ENCODE peak calls at places on chromosomes 5 and 9, in nine cellular contexts. One of them, this sample, is unnamed.

GRCh38 chr9:129414377-129415021 is 206.4 kb downstream of the C9orf50 start:
- DNase-seq in H9: no peak
- DNase-seq in endothelial cell of umbilical vein: no peak
- DNase-seq in fibroblast of lung: peak; percentile 41
- DNase-seq in OCI-LY7: peak; percentile 23
- DNase-seq in SK-N-SH: no peak
- DNase-seq in GM23338: peak; percentile 40
- DNase-seq in A549: peak; percentile 50
- DNase-seq in IMR-90: peak; percentile 63
- DNase-seq in this sample: peak; percentile 89

GRCh38 chr5:55064523-55064922 is 37.9 kb upstream of the GZMA start:
- DNase-seq in H9: no peak
- DNase-seq in SK-N-SH: no peak
- DNase-seq in GM23338: no peak
- DNase-seq in A549: no peak
- DNase-seq in fibroblast of lung: no peak
- DNase-seq in IMR-90: no peak
- DNase-seq in endothelial cell of umbilical vein: no peak
- DNase-seq in OCI-LY7: no peak
- DNase-seq in this sample: no peak

GRCh38 chr5:73816656-73817420 is 190.8 kb downstream of the ARHGEF28 start:
- DNase-seq in SK-N-SH: no peak
- DNase-seq in GM23338: no peak
- DNase-seq in fibroblast of lung: peak; percentile 85
- DNase-seq in A549: no peak
- DNase-seq in IMR-90: peak; percentile 92
- DNase-seq in H9: no peak
- DNase-seq in OCI-LY7: no peak
- DNase-seq in endothelial cell of umbilical vein: no peak
- DNase-seq in this sample: peak; percentile 31

GRCh38 chr9:98908897-98909634 is 34.6 kb upstream of the COL15A1 start:
- DNase-seq in IMR-90: peak; percentile 91
- DNase-seq in H9: no peak
- DNase-seq in SK-N-SH: no peak
- DNase-seq in A549: no peak
- DNase-seq in GM23338: no peak
- DNase-seq in endothelial cell of umbilical vein: no peak
- DNase-seq in OCI-LY7: no peak
- DNase-seq in fibroblast of lung: peak; percentile 76
- DNase-seq in this sample: peak; percentile 90

GRCh38 chr5:59241564-59241963 is 652.0 kb downstream of the PDE4D start:
- DNase-seq in A549: no peak
- DNase-seq in H9: no peak
- DNase-seq in fibroblast of lung: no peak
- DNase-seq in IMR-90: no peak
- DNase-seq in OCI-LY7: no peak
- DNase-seq in endothelial cell of umbilical vein: no peak
- DNase-seq in SK-N-SH: no peak
- DNase-seq in GM23338: no peak
- DNase-seq in this sample: no peak

GRCh38 chr5:142984016-142984415 is 213.8 kb downstream of the ARHGAP26 start:
- DNase-seq in A549: no peak
- DNase-seq in IMR-90: peak; percentile 78
- DNase-seq in SK-N-SH: no peak
- DNase-seq in endothelial cell of umbilical vein: no peak
- DNase-seq in GM23338: no peak
- DNase-seq in OCI-LY7: no peak
- DNase-seq in H9: no peak
- DNase-seq in fibroblast of lung: peak; percentile 74
- DNase-seq in this sample: no peak

GRCh38 chr9:75069171-75069570 is 18.8 kb downstream of the NMRK1 start:
- DNase-seq in OCI-LY7: no peak
- DNase-seq in endothelial cell of umbilical vein: no peak
- DNase-seq in fibroblast of lung: no peak
- DNase-seq in GM23338: no peak
- DNase-seq in H9: no peak
- DNase-seq in SK-N-SH: no peak
- DNase-seq in A549: no peak
- DNase-seq in IMR-90: no peak
- DNase-seq in this sample: no peak

GRCh38 chr5:134370306-134370870 is 981 bp upstream of the UBE2B start:
- DNase-seq in GM23338: no peak
- DNase-seq in SK-N-SH: no peak
- DNase-seq in IMR-90: no peak
- DNase-seq in A549: no peak
- DNase-seq in fibroblast of lung: no peak
- DNase-seq in OCI-LY7: no peak
- DNase-seq in H9: no peak
- DNase-seq in endothelial cell of umbilical vein: no peak
- DNase-seq in this sample: no peak

GRCh38 chr5:162324356-162324755 is 256.8 kb downstream of the GABRG2 start:
- DNase-seq in A549: no peak
- DNase-seq in OCI-LY7: no peak
- DNase-seq in H9: no peak
- DNase-seq in GM23338: no peak
- DNase-seq in fibroblast of lung: no peak
- DNase-seq in SK-N-SH: no peak
- DNase-seq in endothelial cell of umbilical vein: no peak
- DNase-seq in IMR-90: no peak
- DNase-seq in this sample: no peak

GRCh38 chr5:106755789-106756188 is 914.9 kb downstream of the EFNA5 start:
- DNase-seq in OCI-LY7: no peak
- DNase-seq in H9: no peak
- DNase-seq in A549: no peak
- DNase-seq in IMR-90: no peak
- DNase-seq in SK-N-SH: no peak
- DNase-seq in endothelial cell of umbilical vein: no peak
- DNase-seq in fibroblast of lung: no peak
- DNase-seq in GM23338: no peak
- DNase-seq in this sample: no peak

GRCh38 chr5:111439473-111440075 is 72.8 kb downstream of the STARD4 start:
- DNase-seq in endothelial cell of umbilical vein: no peak
- DNase-seq in fibroblast of lung: peak; percentile 81
- DNase-seq in SK-N-SH: no peak
- DNase-seq in IMR-90: peak; percentile 65
- DNase-seq in H9: no peak
- DNase-seq in GM23338: no peak
- DNase-seq in A549: no peak
- DNase-seq in OCI-LY7: no peak
- DNase-seq in this sample: no peak

DNA sequence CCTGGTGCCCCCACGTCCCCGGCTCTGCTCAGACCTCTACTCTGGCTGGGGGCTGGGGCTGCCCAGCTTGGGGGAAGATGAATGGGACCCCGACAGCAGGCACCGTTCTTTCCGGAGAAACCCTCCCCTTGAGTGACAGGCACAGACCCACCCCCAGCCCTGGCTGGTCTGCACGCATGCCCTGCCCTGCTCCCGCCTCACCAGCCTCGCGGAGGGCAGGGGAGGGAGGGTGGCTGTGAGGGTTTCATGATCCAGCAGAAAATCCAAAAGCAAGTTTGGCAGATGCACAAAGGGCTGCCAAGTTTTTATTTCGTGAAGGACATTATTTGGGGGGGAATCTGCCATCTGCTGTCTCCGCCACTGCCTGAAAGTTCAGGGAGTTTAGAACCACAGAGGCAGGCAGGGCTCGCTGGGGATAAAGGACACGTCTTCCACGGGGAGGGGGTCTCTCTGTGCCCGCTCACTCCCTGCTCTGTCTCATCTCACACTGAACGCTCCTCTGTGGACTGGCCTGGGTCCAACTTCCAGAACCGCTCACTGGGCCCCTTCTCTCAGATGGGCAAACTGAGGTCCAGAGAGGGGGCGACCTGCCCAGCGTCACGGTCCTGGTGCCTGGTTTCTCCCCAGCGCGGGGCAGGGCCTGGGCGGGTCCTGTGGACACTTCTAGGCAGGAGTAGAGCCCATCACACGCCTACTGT is 92.9 kb downstream of the RXRA start:
- DNase-seq in endothelial cell of umbilical vein: no peak
- DNase-seq in A549: no peak
- DNase-seq in GM23338: no peak
- DNase-seq in OCI-LY7: no peak
- DNase-seq in fibroblast of lung: no peak
- DNase-seq in H9: no peak
- DNase-seq in SK-N-SH: no peak
- DNase-seq in IMR-90: no peak
- DNase-seq in this sample: no peak
- H3K4me1 ChIP-seq in endothelial cell of umbilical vein: peaks cover 8% of the 10 kb centered on the region
- H3K4me1 ChIP-seq in A549: peaks cover 23% of the 10 kb centered on the region
- H3K4me1 ChIP-seq in GM23338: no peaks in the 10 kb centered on the region
- H3K4me1 ChIP-seq in OCI-LY7: no peaks in the 10 kb centered on the region
- H3K4me1 ChIP-seq in fibroblast of lung: no peaks in the 10 kb centered on the region
- H3K4me1 ChIP-seq in H9: no peaks in the 10 kb centered on the region
- H3K4me1 ChIP-seq in SK-N-SH: peaks cover 13% of the 10 kb centered on the region
- H3K4me1 ChIP-seq in IMR-90: peaks cover 5% of the 10 kb centered on the region
- H3K4me1 ChIP-seq in this sample: peaks cover 6% of the 10 kb centered on the region

GRCh38 chr5:129770034-129770433 is 22.1 kb downstream of the MINAR2 start:
- DNase-seq in OCI-LY7: no peak
- DNase-seq in GM23338: no peak
- DNase-seq in SK-N-SH: no peak
- DNase-seq in H9: no peak
- DNase-seq in IMR-90: no peak
- DNase-seq in A549: no peak
- DNase-seq in fibroblast of lung: no peak
- DNase-seq in endothelial cell of umbilical vein: no peak
- DNase-seq in this sample: no peak

GRCh38 chr5:129767927-129768380 is 20.1 kb downstream of the MINAR2 start:
- DNase-seq in fibroblast of lung: peak; percentile 81
- DNase-seq in A549: peak; percentile 87
- DNase-seq in H9: peak; percentile 69
- DNase-seq in SK-N-SH: peak; percentile 58
- DNase-seq in OCI-LY7: peak; percentile 83
- DNase-seq in IMR-90: peak; percentile 86
- DNase-seq in GM23338: peak; percentile 94
- DNase-seq in endothelial cell of umbilical vein: peak; percentile 87
- DNase-seq in this sample: peak; percentile 81

GRCh38 chr5:129763651-129764050 is 15.8 kb downstream of the MINAR2 start:
- DNase-seq in A549: no peak
- DNase-seq in H9: no peak
- DNase-seq in IMR-90: no peak
- DNase-seq in endothelial cell of umbilical vein: no peak
- DNase-seq in OCI-LY7: no peak
- DNase-seq in SK-N-SH: no peak
- DNase-seq in GM23338: no peak
- DNase-seq in fibroblast of lung: no peak
- DNase-seq in this sample: no peak

GRCh38 chr5:129768715-129769114 is 20.8 kb downstream of the MINAR2 start:
- DNase-seq in GM23338: no peak
- DNase-seq in SK-N-SH: no peak
- DNase-seq in IMR-90: no peak
- DNase-seq in fibroblast of lung: no peak
- DNase-seq in endothelial cell of umbilical vein: no peak
- DNase-seq in OCI-LY7: no peak
- DNase-seq in H9: no peak
- DNase-seq in A549: no peak
- DNase-seq in this sample: no peak

DNA sequence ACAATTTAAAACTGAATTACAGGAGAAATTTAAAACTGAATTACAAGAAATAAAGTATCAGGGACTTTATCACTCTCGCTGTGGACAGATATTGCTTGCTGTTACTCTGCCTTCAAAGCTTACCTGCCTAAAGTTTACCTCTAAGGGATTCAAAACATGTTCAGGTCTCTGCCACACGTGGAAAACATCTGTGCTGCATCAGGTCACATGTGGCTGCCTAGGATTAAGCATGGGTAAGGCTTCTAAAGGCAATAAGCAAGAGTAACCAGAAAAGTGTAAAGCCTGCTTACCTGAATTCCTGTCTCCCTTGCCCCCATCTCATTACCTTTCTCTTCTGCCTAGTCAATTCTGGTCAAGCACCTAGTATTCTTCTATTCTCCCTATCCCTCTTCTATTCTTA is 18.9 kb downstream of the MINAR2 start:
- DNase-seq in IMR-90: no peak
- DNase-seq in A549: no peak
- DNase-seq in SK-N-SH: no peak
- DNase-seq in fibroblast of lung: no peak
- DNase-seq in endothelial cell of umbilical vein: no peak
- DNase-seq in H9: no peak
- DNase-seq in OCI-LY7: no peak
- DNase-seq in GM23338: no peak
- DNase-seq in this sample: peak; percentile 32
- H3K4me2 ChIP-seq in IMR-90: no peak overlapping the region
- H3K4me2 ChIP-seq in A549: no peak overlapping the region
- H3K4me2 ChIP-seq in SK-N-SH: no peak overlapping the region
- H3K4me2 ChIP-seq in fibroblast of lung: no peak overlapping the region
- H3K4me2 ChIP-seq in endothelial cell of umbilical vein: no peak overlapping the region
- H3K4me2 ChIP-seq in H9: no peak overlapping the region
- H3K4me2 ChIP-seq in OCI-LY7: no peak overlapping the region
- H3K4me2 ChIP-seq in GM23338: no peak overlapping the region
- H3K4me2 ChIP-seq in this sample: no peak overlapping the region

GRCh38 chr5:113491022-113491421 is 2.8 kb upstream of the MCC start:
- DNase-seq in A549: no peak
- DNase-seq in H9: no peak
- DNase-seq in endothelial cell of umbilical vein: no peak
- DNase-seq in IMR-90: no peak
- DNase-seq in SK-N-SH: no peak
- DNase-seq in fibroblast of lung: no peak
- DNase-seq in OCI-LY7: no peak
- DNase-seq in GM23338: no peak
- DNase-seq in this sample: no peak
- TF ChIP-seq CTCF in A549: no peak
- TF ChIP-seq CTCF in H9: no peak
- TF ChIP-seq CTCF in endothelial cell of umbilical vein: no peak
- TF ChIP-seq CTCF in IMR-90: no peak
- TF ChIP-seq CTCF in SK-N-SH: no peak
- TF ChIP-seq CTCF in fibroblast of lung: no peak
- TF ChIP-seq CTCF in OCI-LY7: no peak
- TF ChIP-seq CTCF in GM23338: no peak
- TF ChIP-seq CTCF in this sample: no peak

DNA sequence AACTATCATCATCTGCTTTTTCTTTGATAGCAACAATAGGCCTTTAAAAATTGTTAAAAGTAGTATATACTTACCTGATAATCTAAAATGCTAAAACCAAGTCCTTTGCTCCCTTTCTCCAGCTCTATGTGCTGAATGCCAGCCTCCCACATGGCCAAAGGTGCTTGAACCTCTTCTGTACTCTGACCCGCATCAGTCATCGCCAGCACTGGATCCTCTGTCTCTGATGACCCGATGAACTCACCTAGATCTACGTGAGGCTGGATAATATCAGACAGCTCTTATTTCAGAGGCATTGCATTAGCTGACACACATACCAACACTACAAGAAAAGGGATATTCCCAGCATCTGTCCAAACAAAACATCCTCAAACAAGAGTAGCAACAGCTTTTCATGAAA is 89.5 kb downstream of the MPDZ start:
- DNase-seq in OCI-LY7: no peak
- DNase-seq in SK-N-SH: no peak
- DNase-seq in endothelial cell of umbilical vein: no peak
- DNase-seq in A549: no peak
- DNase-seq in H9: no peak
- DNase-seq in IMR-90: no peak
- DNase-seq in fibroblast of lung: no peak
- DNase-seq in GM23338: no peak
- DNase-seq in this sample: no peak
- H3K4me1 ChIP-seq in OCI-LY7: no peaks in the 10 kb centered on the region
- H3K4me1 ChIP-seq in SK-N-SH: no peaks in the 10 kb centered on the region
- H3K4me1 ChIP-seq in endothelial cell of umbilical vein: peaks cover 3% of the 10 kb centered on the region
- H3K4me1 ChIP-seq in A549: no peaks in the 10 kb centered on the region
- H3K4me1 ChIP-seq in H9: no peaks in the 10 kb centered on the region
- H3K4me1 ChIP-seq in IMR-90: no peaks in the 10 kb centered on the region
- H3K4me1 ChIP-seq in fibroblast of lung: no peaks in the 10 kb centered on the region
- H3K4me1 ChIP-seq in GM23338: no peaks in the 10 kb centered on the region
- H3K4me1 ChIP-seq in this sample: no peaks in the 10 kb centered on the region

This sample was measured in osteoblast.